ENCODE peak calls at places on chromosome 1, in five cellular contexts. One of them, this sample, is unnamed.

GRCh38 chr1:209704584-209704983 is at the start of gene HSD11B1:
- DNase-seq in fibroblast of lung: peak
- DNase-seq in AG09319: peak
- DNase-seq in left ventricle myocardium inferior: peak
- DNase-seq in endothelial cell: no peak
- DNase-seq in this sample: no peak

GRCh38 chr1:204288061-204288588 is 71.6 kb downstream of the PLEKHA6 start:
- DNase-seq in fibroblast of lung: no peak
- DNase-seq in left ventricle myocardium inferior: peak
- DNase-seq in endothelial cell: no peak
- DNase-seq in AG09319: no peak
- DNase-seq in this sample: no peak

GRCh38 chr1:3869751-3870301 is 12.6 kb downstream of the DFFB start:
- DNase-seq in left ventricle myocardium inferior: no peak
- DNase-seq in AG09319: no peak
- DNase-seq in fibroblast of lung: no peak
- DNase-seq in endothelial cell: no peak
- DNase-seq in this sample: peak

GRCh38 chr1:224052767-224053166 is 61.1 kb upstream of the FBXO28 start:
- DNase-seq in left ventricle myocardium inferior: no peak
- DNase-seq in AG09319: no peak
- DNase-seq in endothelial cell: no peak
- DNase-seq in fibroblast of lung: peak
- DNase-seq in this sample: no peak

GRCh38 chr1:10634428-10635384 is 160.0 kb downstream of the PEX14 start:
- DNase-seq in endothelial cell: no peak
- DNase-seq in left ventricle myocardium inferior: no peak
- DNase-seq in AG09319: no peak
- DNase-seq in fibroblast of lung: no peak
- DNase-seq in this sample: no peak

GRCh38 chr1:180838535-180838934 is 74.2 kb upstream of the KIAA1614 start:
- DNase-seq in left ventricle myocardium inferior: no peak
- DNase-seq in fibroblast of lung: no peak
- DNase-seq in endothelial cell: no peak
- DNase-seq in AG09319: no peak
- DNase-seq in this sample: no peak

GRCh38 chr1:109151146-109151545 is 37.2 kb downstream of the ELAPOR1 start:
- DNase-seq in left ventricle myocardium inferior: peak
- DNase-seq in fibroblast of lung: peak
- DNase-seq in AG09319: no peak
- DNase-seq in endothelial cell: peak
- DNase-seq in this sample: peak

GRCh38 chr1:218536311-218536710 is 191.2 kb downstream of the TGFB2 start:
- DNase-seq in left ventricle myocardium inferior: no peak
- DNase-seq in endothelial cell: no peak
- DNase-seq in AG09319: no peak
- DNase-seq in fibroblast of lung: no peak
- DNase-seq in this sample: no peak

GRCh38 chr1:177959793-177960515 is 9.9 kb downstream of the SEC16B start:
- DNase-seq in fibroblast of lung: peak
- DNase-seq in left ventricle myocardium inferior: no peak
- DNase-seq in endothelial cell: no peak
- DNase-seq in AG09319: no peak
- DNase-seq in this sample: no peak

GRCh38 chr1:234412830-234413229 is 39.6 kb downstream of the COA6 start:
- DNase-seq in endothelial cell: no peak
- DNase-seq in AG09319: no peak
- DNase-seq in left ventricle myocardium inferior: no peak
- DNase-seq in fibroblast of lung: no peak
- DNase-seq in this sample: no peak

GRCh38 chr1:178055093-178055492 is 38.8 kb upstream of the RASAL2 start:
- DNase-seq in left ventricle myocardium inferior: peak
- DNase-seq in endothelial cell: peak
- DNase-seq in fibroblast of lung: peak
- DNase-seq in AG09319: no peak
- DNase-seq in this sample: peak

GRCh38 chr1:180185281-180185680 is 30.6 kb downstream of the QSOX1 start:
- DNase-seq in left ventricle myocardium inferior: no peak
- DNase-seq in endothelial cell: no peak
- DNase-seq in fibroblast of lung: no peak
- DNase-seq in AG09319: no peak
- DNase-seq in this sample: no peak

GRCh38 chr1:225987491-225988316 is 11.4 kb downstream of the SDE2 start:
- DNase-seq in AG09319: no peak
- DNase-seq in endothelial cell: no peak
- DNase-seq in left ventricle myocardium inferior: no peak
- DNase-seq in fibroblast of lung: peak
- DNase-seq in this sample: no peak

GRCh38 chr1:207645632-207646081 is 724 bp downstream of the CR1L start:
- DNase-seq in AG09319: no peak
- DNase-seq in fibroblast of lung: no peak
- DNase-seq in endothelial cell: peak
- DNase-seq in left ventricle myocardium inferior: no peak
- DNase-seq in this sample: no peak

GRCh38 chr1:44368471-44369151 is 13.6 kb upstream of the ERI3 start:
- DNase-seq in left ventricle myocardium inferior: no peak
- DNase-seq in endothelial cell: no peak
- DNase-seq in AG09319: no peak
- DNase-seq in fibroblast of lung: no peak
- DNase-seq in this sample: no peak

GRCh38 chr1:202202500-202203168 is 9.0 kb downstream of the LGR6 start:
- DNase-seq in endothelial cell: no peak
- DNase-seq in fibroblast of lung: no peak
- DNase-seq in AG09319: no peak
- DNase-seq in left ventricle myocardium inferior: peak
- DNase-seq in this sample: no peak

GRCh38 chr1:166905136-166905535 is 29.1 kb upstream of the TADA1 start:
- DNase-seq in endothelial cell: no peak
- DNase-seq in fibroblast of lung: no peak
- DNase-seq in AG09319: no peak
- DNase-seq in left ventricle myocardium inferior: no peak
- DNase-seq in this sample: no peak

GRCh38 chr1:26993237-26994019 is at the start of gene TRNP1:
- DNase-seq in endothelial cell: peak
- DNase-seq in fibroblast of lung: peak
- DNase-seq in AG09319: no peak
- DNase-seq in left ventricle myocardium inferior: peak
- DNase-seq in this sample: peak

GRCh38 chr1:182917386-182917785 is 35.6 kb downstream of the SHCBP1L start:
- DNase-seq in AG09319: no peak
- DNase-seq in fibroblast of lung: no peak
- DNase-seq in left ventricle myocardium inferior: no peak
- DNase-seq in endothelial cell: no peak
- DNase-seq in this sample: no peak

GRCh38 chr1:27074175-27074780 is 61.6 kb upstream of the TENT5B start:
- DNase-seq in AG09319: no peak
- DNase-seq in fibroblast of lung: no peak
- DNase-seq in left ventricle myocardium inferior: no peak
- DNase-seq in endothelial cell: no peak
- DNase-seq in this sample: no peak

GRCh38 chr1:10399487-10399917 is 638 bp downstream of the PGD start:
- DNase-seq in endothelial cell: no peak
- DNase-seq in AG09319: no peak
- DNase-seq in fibroblast of lung: peak
- DNase-seq in left ventricle myocardium inferior: peak
- DNase-seq in this sample: peak

GRCh38 chr1:220841293-220841692 is 38.0 kb upstream of the HLX start:
- DNase-seq in fibroblast of lung: peak
- DNase-seq in endothelial cell: no peak
- DNase-seq in left ventricle myocardium inferior: no peak
- DNase-seq in AG09319: no peak
- DNase-seq in this sample: no peak

GRCh38 chr1:177983824-177984528 is 14.1 kb upstream of the SEC16B start:
- DNase-seq in fibroblast of lung: peak
- DNase-seq in AG09319: peak
- DNase-seq in left ventricle myocardium inferior: peak
- DNase-seq in endothelial cell: peak
- DNase-seq in this sample: no peak

GRCh38 chr1:9281071-9281827 is 11.4 kb upstream of the SPSB1 start:
- DNase-seq in AG09319: no peak
- DNase-seq in endothelial cell: no peak
- DNase-seq in fibroblast of lung: no peak
- DNase-seq in left ventricle myocardium inferior: no peak
- DNase-seq in this sample: no peak

GRCh38 chr1:41887365-41887764 is 31.4 kb downstream of the HIVEP3 start:
- DNase-seq in fibroblast of lung: no peak
- DNase-seq in endothelial cell: no peak
- DNase-seq in left ventricle myocardium inferior: no peak
- DNase-seq in AG09319: no peak
- DNase-seq in this sample: no peak

GRCh38 chr1:28663871-28664470 is 4.6 kb upstream of the GMEB1 start:
- DNase-seq in AG09319: no peak
- DNase-seq in fibroblast of lung: no peak
- DNase-seq in left ventricle myocardium inferior: no peak
- DNase-seq in endothelial cell: no peak
- DNase-seq in this sample: no peak

GRCh38 chr1:163054056-163054706 is 15.0 kb upstream of the RGS4 start:
- DNase-seq in fibroblast of lung: no peak
- DNase-seq in endothelial cell: no peak
- DNase-seq in AG09319: no peak
- DNase-seq in left ventricle myocardium inferior: no peak
- DNase-seq in this sample: no peak

GRCh38 chr1:94335950-94336349 is 82.2 kb upstream of the ABCD3 start:
- DNase-seq in fibroblast of lung: peak
- DNase-seq in endothelial cell: peak
- DNase-seq in AG09319: peak
- DNase-seq in left ventricle myocardium inferior: no peak
- DNase-seq in this sample: peak

GRCh38 chr1:210907406-210907805 is 226.5 kb downstream of the KCNH1 start:
- DNase-seq in endothelial cell: no peak
- DNase-seq in fibroblast of lung: no peak
- DNase-seq in left ventricle myocardium inferior: no peak
- DNase-seq in AG09319: no peak
- DNase-seq in this sample: no peak

GRCh38 chr1:156859523-156860112 is 701 bp upstream of the INSRR start:
- DNase-seq in AG09319: no peak
- DNase-seq in endothelial cell: no peak
- DNase-seq in left ventricle myocardium inferior: no peak
- DNase-seq in fibroblast of lung: peak
- DNase-seq in this sample: peak

GRCh38 chr1:31354266-31354665 is 18.6 kb downstream of the FABP3 start:
- DNase-seq in left ventricle myocardium inferior: no peak
- DNase-seq in AG09319: no peak
- DNase-seq in fibroblast of lung: peak
- DNase-seq in endothelial cell: no peak
- DNase-seq in this sample: no peak

GRCh38 chr1:150562384-150563339 is 13.5 kb downstream of the ADAMTSL4 start:
- DNase-seq in fibroblast of lung: no peak
- DNase-seq in AG09319: no peak
- DNase-seq in left ventricle myocardium inferior: no peak
- DNase-seq in endothelial cell: no peak
- DNase-seq in this sample: no peak

GRCh38 chr1:205360166-205360565 is 3.4 kb upstream of the KLHDC8A start:
- DNase-seq in AG09319: no peak
- DNase-seq in endothelial cell: no peak
- DNase-seq in fibroblast of lung: no peak
- DNase-seq in left ventricle myocardium inferior: no peak
- DNase-seq in this sample: peak
- TF ChIP-seq CTCF in AG09319: no peak
- TF ChIP-seq CTCF in endothelial cell: no peak
- TF ChIP-seq CTCF in fibroblast of lung: no peak
- TF ChIP-seq CTCF in left ventricle myocardium inferior: no peak
- TF ChIP-seq CTCF in this sample: no peak

DNA sequence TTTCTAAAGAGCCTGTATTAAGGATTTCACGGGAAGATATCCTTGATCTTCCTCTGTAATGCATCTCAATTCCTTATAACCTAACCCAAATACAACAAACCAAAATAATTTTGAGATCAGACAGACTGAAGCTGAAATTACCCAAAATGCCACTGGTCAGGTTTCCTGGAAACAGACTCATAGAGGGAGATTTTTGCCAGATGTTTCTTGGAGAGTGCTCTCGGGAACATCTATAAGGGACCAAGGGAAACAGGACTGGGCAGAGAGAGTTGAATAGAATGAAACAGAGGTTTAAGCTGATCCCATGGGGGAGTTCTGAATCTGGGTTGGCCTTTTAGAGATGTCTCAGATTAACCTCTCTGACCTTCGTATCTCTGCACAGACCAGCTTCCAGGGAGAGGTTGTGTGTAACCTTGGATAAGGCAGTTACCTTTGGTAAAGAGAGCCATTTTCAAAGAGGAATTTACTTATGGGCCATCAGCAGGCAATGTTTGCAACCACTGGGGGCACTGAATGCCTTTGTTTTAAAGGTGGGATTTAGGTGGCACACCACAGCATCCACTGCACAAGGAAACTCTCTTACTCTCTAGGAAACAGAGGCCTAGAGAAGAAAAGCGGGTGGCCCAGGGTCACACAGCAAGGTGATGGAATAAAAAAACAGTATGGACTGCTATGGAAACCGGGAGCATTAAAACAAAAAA is 130.8 kb upstream of the SGIP1 start:
- DNase-seq in left ventricle myocardium inferior: no peak
- DNase-seq in fibroblast of lung: no peak
- DNase-seq in AG09319: no peak
- DNase-seq in endothelial cell: no peak
- DNase-seq in this sample: no peak
- TF ChIP-seq CTCF in left ventricle myocardium inferior: no peak
- TF ChIP-seq CTCF in fibroblast of lung: no peak
- TF ChIP-seq CTCF in AG09319: no peak
- TF ChIP-seq CTCF in endothelial cell: no peak
- TF ChIP-seq CTCF in this sample: peak

GRCh38 chr1:68751723-68752122 is 254.8 kb upstream of the DEPDC1 start:
- DNase-seq in AG09319: no peak
- DNase-seq in fibroblast of lung: no peak
- DNase-seq in endothelial cell: no peak
- DNase-seq in left ventricle myocardium inferior: no peak
- DNase-seq in this sample: no peak
- TF ChIP-seq CTCF in AG09319: peak
- TF ChIP-seq CTCF in fibroblast of lung: no peak
- TF ChIP-seq CTCF in endothelial cell: no peak
- TF ChIP-seq CTCF in left ventricle myocardium inferior: no peak
- TF ChIP-seq CTCF in this sample: peak

GRCh38 chr1:11634759-11635158 is 19.5 kb downstream of the FBXO2 start:
- DNase-seq in AG09319: no peak
- DNase-seq in left ventricle myocardium inferior: no peak
- DNase-seq in fibroblast of lung: no peak
- DNase-seq in endothelial cell: no peak
- DNase-seq in this sample: no peak
- TF ChIP-seq CTCF in AG09319: no peak
- TF ChIP-seq CTCF in left ventricle myocardium inferior: no peak
- TF ChIP-seq CTCF in fibroblast of lung: no peak
- TF ChIP-seq CTCF in endothelial cell: no peak
- TF ChIP-seq CTCF in this sample: no peak

GRCh38 chr1:25622526-25622925 is 5.9 kb downstream of the MAN1C1 start:
- DNase-seq in fibroblast of lung: no peak
- DNase-seq in left ventricle myocardium inferior: no peak
- DNase-seq in AG09319: no peak
- DNase-seq in endothelial cell: no peak
- DNase-seq in this sample: no peak
- TF ChIP-seq CTCF in fibroblast of lung: no peak
- TF ChIP-seq CTCF in left ventricle myocardium inferior: peak
- TF ChIP-seq CTCF in AG09319: no peak
- TF ChIP-seq CTCF in endothelial cell: no peak
- TF ChIP-seq CTCF in this sample: no peak

DNA sequence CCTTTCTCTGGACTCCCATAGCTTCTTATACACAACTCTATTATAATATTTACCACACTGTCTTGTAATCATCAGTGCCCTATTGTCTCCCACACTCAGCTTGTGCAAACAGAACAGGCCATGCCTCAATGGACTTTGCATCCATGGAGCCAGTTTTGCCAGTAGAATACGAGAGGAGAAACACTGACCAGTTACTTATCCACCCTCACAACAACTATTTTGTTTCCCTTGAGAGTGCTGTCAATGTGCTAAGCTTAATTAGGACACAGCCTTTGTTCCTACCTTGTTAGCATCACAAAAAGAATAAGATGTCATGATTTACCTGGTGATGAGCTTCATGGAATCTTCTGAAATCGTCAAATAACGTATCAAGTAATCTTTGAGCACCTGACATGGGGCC is 18.1 kb upstream of the LRRC52 start:
- DNase-seq in endothelial cell: no peak
- DNase-seq in left ventricle myocardium inferior: no peak
- DNase-seq in fibroblast of lung: no peak
- DNase-seq in AG09319: no peak
- DNase-seq in this sample: no peak
- TF ChIP-seq CTCF in endothelial cell: no peak
- TF ChIP-seq CTCF in left ventricle myocardium inferior: no peak
- TF ChIP-seq CTCF in fibroblast of lung: no peak
- TF ChIP-seq CTCF in AG09319: no peak
- TF ChIP-seq CTCF in this sample: no peak